ENCODE peak calls at places on chromosomes 2 and 18, in six cellular contexts. G is neuronal stem cell, L is IMR-90, R is H1, V is H9, B is mesenchymal stem cell. T is an unnamed sample.

GRCh38 chr2:47076126-47076506 is 79.0 kb downstream of the STPG4 start:
- DNase-seq in G (no peak), L (no peak), R (no peak), V (no peak), B (no peak), T (no peak)

GRCh38 chr18:6557470-6558245 is 142.9 kb upstream of the L3MBTL4 start:
- DNase-seq in G (no peak), L (no peak), R (no peak), V (peak), B (no peak), T (no peak)

GRCh38 chr2:14975401-14975800 is 342.9 kb downstream of the LRATD1 start:
- DNase-seq in G (no peak), L (peak), R (no peak), V (no peak), B (no peak), T (peak)

GRCh38 chr18:56327171-56327885 is 311.1 kb downstream of the TXNL1 start:
- DNase-seq in G (no peak), L (peak), R (no peak), V (no peak), B (no peak), T (no peak)

GRCh38 chr18:39500320-39500719 is 1934.7 kb upstream of the CELF4 start:
- DNase-seq in G (no peak), L (no peak), R (no peak), V (no peak), B (peak), T (no peak)

GRCh38 chr2:109214651-109215371 is 85.8 kb downstream of the SH3RF3 start:
- DNase-seq in G (no peak), L (no peak), R (no peak), V (no peak), B (peak), T (no peak)

GRCh38 chr2:130936451-130936850 is 99.7 kb downstream of the ARHGEF4 start:
- DNase-seq in G (no peak), L (no peak), R (no peak), V (no peak), B (no peak), T (no peak)

GRCh38 chr2:156331572-156332451 is 709 bp downstream of the NR4A2 start:
- DNase-seq in G (no peak), L (peak), R (no peak), V (peak), B (peak), T (peak)

GRCh38 chr2:240462704-240463273 is 27.3 kb downstream of the GPC1 start:
- DNase-seq in G (no peak), L (no peak), R (no peak), V (no peak), B (no peak), T (no peak)

GRCh38 chr2:69973335-69973735 is 11.9 kb upstream of the ASPRV1 start:
- DNase-seq in G (no peak), L (peak), R (no peak), V (no peak), B (peak), T (no peak)

GRCh38 chr2:189261431-189261841 is 81.9 kb upstream of the COL5A2 start:
- DNase-seq in G (no peak), L (peak), R (no peak), V (no peak), B (no peak), T (no peak)

GRCh38 chr2:128776461-128776971 is 457.8 kb upstream of the HS6ST1 start:
- DNase-seq in G (no peak), L (no peak), R (no peak), V (peak), B (no peak), T (no peak)

GRCh38 chr2:77007668-77008067 is 514.5 kb downstream of the LRRTM4 start:
- DNase-seq in G (no peak), L (no peak), R (no peak), V (no peak), B (no peak), T (no peak)

GRCh38 chr2:28365158-28365557 is 27.5 kb upstream of the FOSL2 start:
- DNase-seq in G (no peak), L (no peak), R (no peak), V (no peak), B (no peak), T (no peak)
- H2AFZ ChIP-seq in G (peak), L (no peak), R (no peak), V (no peak), B (no peak), T (no peak)

GRCh38 chr18:3306391-3306790 is 44.5 kb downstream of the MYL12B start:
- DNase-seq in G (no peak), L (no peak), R (no peak), V (no peak), B (no peak), T (no peak)

GRCh38 chr18:3304832-3305231 is 42.9 kb downstream of the MYL12B start:
- DNase-seq in G (no peak), L (no peak), R (no peak), V (no peak), B (no peak), T (no peak)

GRCh38 chr18:3305933-3306332 is 44.0 kb downstream of the MYL12B start:
- DNase-seq in G (no peak), L (peak), R (no peak), V (no peak), B (peak), T (no peak)

DNA sequence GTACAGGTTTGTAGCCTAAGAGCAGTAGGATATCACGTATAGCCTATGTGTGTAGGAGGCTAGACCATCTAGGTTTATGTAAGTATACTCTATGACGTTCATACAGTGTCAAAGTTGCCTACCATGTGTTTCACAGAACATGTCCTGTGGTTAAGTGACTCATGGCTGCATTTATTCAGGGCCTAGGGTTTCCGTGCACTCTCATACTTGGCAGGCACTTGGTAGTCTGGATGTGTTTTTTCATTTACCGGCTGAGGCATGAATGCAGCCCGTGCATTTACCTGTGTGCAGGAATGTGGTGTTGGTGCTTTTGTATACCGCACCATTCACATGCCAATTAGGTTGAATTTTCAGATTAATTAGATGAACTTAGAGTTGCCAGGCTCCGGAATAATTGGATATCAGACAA is 43.4 kb downstream of the MYL12B start:
- DNase-seq in G (no peak), L (peak), R (no peak), V (no peak), B (peak), T (peak)
- H3K23ac ChIP-seq in G (no peak), L (no peak), R (no peak), V (no peak), B (no peak), T (no peak)

DNA sequence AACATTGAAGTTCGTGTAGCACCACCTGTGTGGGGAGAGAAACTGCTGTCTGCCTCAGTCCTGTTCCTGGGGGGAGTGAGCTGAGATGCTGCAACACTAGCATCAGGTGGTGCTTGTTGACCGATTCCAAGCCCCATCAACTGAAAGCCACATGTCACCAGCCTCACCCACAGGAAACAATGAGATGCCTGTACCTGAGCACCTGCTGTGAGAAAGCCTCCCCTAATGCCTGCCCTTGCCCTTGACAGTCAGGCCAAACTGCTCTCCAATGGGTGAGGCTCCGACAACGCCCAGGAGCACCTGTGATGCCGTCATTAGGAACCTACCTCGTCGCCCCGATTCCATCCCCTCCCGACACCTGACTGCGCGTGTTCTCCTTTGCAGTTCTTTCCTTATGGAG is 104.6 kb downstream of the SMC6 start:
- DNase-seq in G (no peak), L (no peak), R (no peak), V (no peak), B (no peak), T (no peak)
- H3K14ac ChIP-seq in G (no peak), L (no peak), R (no peak), V (no peak), B (no peak), T (no peak)

DNA sequence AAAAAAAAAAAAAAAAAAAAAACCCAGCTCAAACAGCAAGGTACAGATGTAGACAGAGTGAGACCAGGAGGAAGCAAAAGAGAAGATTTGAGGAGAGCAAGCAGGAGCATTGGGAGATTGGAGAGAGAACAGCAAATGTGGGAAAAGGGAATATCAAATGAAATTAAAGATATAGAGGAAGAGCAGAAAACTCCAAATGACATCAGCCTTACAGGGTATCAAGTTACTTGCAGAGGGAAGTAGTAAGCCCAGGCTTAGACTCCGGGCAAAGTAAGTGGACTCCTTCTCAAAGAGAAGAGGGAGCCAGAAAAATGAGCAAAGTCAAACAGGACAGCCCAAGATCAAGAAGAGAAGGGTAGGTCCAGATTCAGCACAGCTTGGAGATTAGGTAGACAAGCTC is 93.3 kb upstream of the PPP1CB start:
- DNase-seq in G (no peak), L (peak), R (no peak), V (no peak), B (peak), T (no peak)
- H2AFZ ChIP-seq in G (peak), L (peak), R (peak), V (no peak), B (no peak), T (no peak)

DNA sequence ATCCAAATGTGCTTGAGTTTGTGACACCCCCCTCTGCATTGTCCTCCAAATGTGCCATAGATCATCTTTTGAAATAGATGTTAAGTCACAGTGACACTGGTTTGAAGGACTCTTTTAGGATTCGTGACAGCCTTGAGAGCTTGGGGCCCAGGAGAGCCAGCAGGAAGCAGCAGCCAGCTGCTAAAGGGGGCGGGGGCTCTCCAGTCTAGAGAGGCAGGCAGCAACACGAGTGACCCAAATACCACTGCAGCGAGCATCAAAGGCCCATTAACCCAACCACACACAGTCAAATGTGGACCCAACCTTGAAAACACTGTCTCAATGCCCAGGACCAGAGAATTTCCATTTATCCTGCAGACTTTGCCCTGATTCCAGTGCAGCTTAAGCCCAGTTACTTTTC is 75.6 kb downstream of the ZBTB7C start:
- DNase-seq in G (no peak), L (no peak), R (no peak), V (no peak), B (peak), T (no peak)
- H3K23ac ChIP-seq in G (no peak), L (no peak), R (no peak), V (no peak), B (no peak), T (no peak)